ENCODE peak calls at places on chromosomes 2 and 18, in nine cellular contexts. F, P, Y, M, H, B, V, G and W are unnamed samples.

GRCh38 chr2:223604231-223604630 is 2.1 kb upstream of the SCG2 start:
- DNase-seq in F (no peak), P (no peak), Y (no peak), M (no peak), H (no peak), B (no peak), V (no peak), G (no peak), W (no peak)

GRCh38 chr2:7567646-7568045 is 650.4 kb downstream of the RNF144A start:
- DNase-seq in F (no peak), P (peak), Y (no peak), M (peak), H (peak), B (no peak), V (no peak), G (no peak), W (no peak)

GRCh38 chr2:5975406-5975805 is 283.2 kb downstream of the SOX11 start:
- DNase-seq in F (no peak), P (no peak), Y (no peak), M (no peak), H (no peak), B (no peak), V (peak), G (no peak), W (no peak)

GRCh38 chr2:134836986-134837385 is 1.4 kb upstream of the ACMSD start:
- DNase-seq in F (peak), P (no peak), Y (no peak), M (no peak), H (no peak), B (no peak), V (no peak), G (peak), W (no peak)

GRCh38 chr18:13017247-13017875 is 26.2 kb downstream of the CEP192 start:
- DNase-seq in F (no peak), P (no peak), Y (no peak), M (no peak), H (no peak), B (no peak), V (no peak), G (no peak), W (no peak)

GRCh38 chr2:237060518-237061312 is 25.0 kb upstream of the COPS8 start:
- DNase-seq in F (peak), P (no peak), Y (peak), M (peak), H (peak), B (peak), V (no peak), G (peak), W (peak)

GRCh38 chr2:45973426-45973825 is 322.0 kb downstream of the PRKCE start:
- DNase-seq in F (no peak), P (no peak), Y (no peak), M (no peak), H (no peak), B (peak), V (peak), G (no peak), W (no peak)

GRCh38 chr2:40741532-40741931 is 289.6 kb upstream of the SLC8A1 start:
- DNase-seq in F (no peak), P (no peak), Y (no peak), M (no peak), H (no peak), B (no peak), V (no peak), G (peak), W (no peak)

GRCh38 chr2:71943238-71944182 is 204.2 kb downstream of the CYP26B1 start:
- DNase-seq in F (no peak), P (no peak), Y (no peak), M (no peak), H (no peak), B (no peak), V (peak), G (peak), W (no peak)

GRCh38 chr2:214591359-214591758 is 180.5 kb downstream of the VWC2L start:
- DNase-seq in F (peak), P (no peak), Y (no peak), M (no peak), H (peak), B (no peak), V (no peak), G (peak), W (no peak)